ENCODE peak calls at places on chromosomes 13 and 19, in seven cellular contexts. K, R, H, D, W, Q and O are unnamed samples.
A peak's percentile ranks its signal among the peaks of the same experiment; 100 is the strongest.

GRCh38 chr13:50692396-50692915 is 151.0 kb downstream of the DLEU7 start:
- DNase-seq in K (no peak), R (no peak), H (no peak), D (no peak), W (no peak), Q (no peak), O (no peak)

GRCh38 chr19:30682576-30683536 is 310.7 kb downstream of the ZNF536 start:
- DNase-seq in K (peak; percentile 58), R (peak; percentile 73), H (peak; percentile 83), D (peak; percentile 76), W (peak; percentile 86), Q (peak; percentile 84), O (peak; percentile 22)

GRCh38 chr13:107104631-107105030 is 536.7 kb upstream of the ARGLU1 start:
- DNase-seq in K (no peak), R (no peak), H (no peak), D (no peak), W (no peak), Q (no peak), O (no peak)

GRCh38 chr13:46679369-46680180 is 117.4 kb downstream of the ESD start:
- DNase-seq in K (no peak), R (peak; percentile 58), H (peak; percentile 46), D (no peak), W (peak; percentile 94), Q (no peak), O (no peak)

GRCh38 chr13:49821216-49821820 is 28.8 kb upstream of the KPNA3 start:
- DNase-seq in K (no peak), R (no peak), H (no peak), D (no peak), W (peak; percentile 28), Q (no peak), O (no peak)

GRCh38 chr13:32142956-32143375 is 111.4 kb downstream of the FRY start:
- DNase-seq in K (no peak), R (no peak), H (no peak), D (no peak), W (no peak), Q (no peak), O (no peak)

GRCh38 chr19:43784251-43784980 is 3.6 kb upstream of the KCNN4 start:
- DNase-seq in K (no peak), R (no peak), H (peak; percentile 66), D (peak; percentile 71), W (no peak), Q (peak; percentile 92), O (no peak)

GRCh38 chr19:51018745-51019543 is 565 bp downstream of the KLK10 start:
- DNase-seq in K (no peak), R (no peak), H (no peak), D (no peak), W (no peak), Q (peak; percentile 42), O (no peak)

GRCh38 chr13:113916330-113916815 is 52.5 kb upstream of the GAS6 start:
- DNase-seq in K (no peak), R (no peak), H (peak; percentile 26), D (no peak), W (no peak), Q (peak; percentile 29), O (peak; percentile 58)

GRCh38 chr19:45515807-45516401 is 8.6 kb downstream of the VASP start:
- DNase-seq in K (no peak), R (peak; percentile 10), H (no peak), D (peak; percentile 80), W (no peak), Q (no peak), O (no peak)

GRCh38 chr19:2723345-2723715 is 2.2 kb upstream of the DIRAS1 start:
- DNase-seq in K (no peak), R (no peak), H (no peak), D (no peak), W (no peak), Q (no peak), O (no peak)

GRCh38 chr13:46146898-46147297 is 35.1 kb downstream of the LCP1 start:
- DNase-seq in K (no peak), R (no peak), H (no peak), D (no peak), W (peak; percentile 67), Q (peak; percentile 27), O (no peak)

GRCh38 chr19:29263305-29264080 is 50.5 kb upstream of the UQCRFS1 start:
- DNase-seq in K (no peak), R (peak; percentile 27), H (peak; percentile 8), D (peak; percentile 53), W (peak; percentile 45), Q (peak; percentile 16), O (no peak)

GRCh38 chr19:5147074-5147970 is 178.4 kb downstream of the KDM4B start:
- DNase-seq in K (peak; percentile 7), R (no peak), H (no peak), D (peak; percentile 12), W (no peak), Q (no peak), O (no peak)

GRCh38 chr13:42484396-42484795 is 89.6 kb upstream of the TNFSF11 start:
- DNase-seq in K (no peak), R (no peak), H (no peak), D (no peak), W (no peak), Q (peak; percentile 28), O (no peak)

GRCh38 chr19:5691930-5692784 is 2.1 kb downstream of the RPL36 start:
- DNase-seq in K (no peak), R (no peak), H (no peak), D (no peak), W (no peak), Q (no peak), O (no peak)

GRCh38 chr13:113184568-113185440 is 23.7 kb downstream of the PCID2 start:
- DNase-seq in K (no peak), R (no peak), H (no peak), D (no peak), W (no peak), Q (no peak), O (no peak)

GRCh38 chr19:18109731-18110671 is 12.4 kb downstream of the MAST3 start:
- DNase-seq in K (peak; percentile 28), R (peak; percentile 65), H (no peak), D (peak; percentile 85), W (no peak), Q (no peak), O (no peak)

GRCh38 chr13:28131646-28132045 is 6.7 kb upstream of the PAN3 start:
- DNase-seq in K (no peak), R (no peak), H (no peak), D (no peak), W (no peak), Q (no peak), O (no peak)

GRCh38 chr19:50922316-50922853 is 11.2 kb upstream of the KLK4 start:
- DNase-seq in K (peak; percentile 43), R (peak; percentile 84), H (peak; percentile 57), D (peak; percentile 79), W (peak; percentile 88), Q (peak; percentile 84), O (no peak)

GRCh38 chr19:49020342-49020741 is 3.5 kb upstream of the LHB start:
- DNase-seq in K (no peak), R (no peak), H (no peak), D (no peak), W (no peak), Q (no peak), O (no peak)

GRCh38 chr13:113442985-113443362 is 10.3 kb downstream of the ADPRHL1 start:
- DNase-seq in K (no peak), R (no peak), H (no peak), D (no peak), W (no peak), Q (no peak), O (no peak)

GRCh38 chr19:51458051-51458645 is at the start of gene SIGLEC8:
- DNase-seq in K (no peak), R (no peak), H (no peak), D (no peak), W (no peak), Q (no peak), O (no peak)

GRCh38 chr13:111502957-111503356 is 182.5 kb downstream of the TEX29 start:
- DNase-seq in K (no peak), R (no peak), H (no peak), D (no peak), W (no peak), Q (no peak), O (no peak)

GRCh38 chr13:112740502-112741131 is 50.8 kb downstream of the ATP11A start:
- DNase-seq in K (no peak), R (no peak), H (peak; percentile 14), D (peak; percentile 52), W (peak; percentile 61), Q (no peak), O (no peak)

GRCh38 chr19:58519355-58520256 is at the start of gene ZBTB45:
- DNase-seq in K (peak; percentile 90), R (peak; percentile 83), H (peak; percentile 95), D (peak; percentile 94), W (peak; percentile 98), Q (peak; percentile 88), O (peak; percentile 84)

GRCh38 chr13:21868823-21869222 is 197.9 kb downstream of the FGF9 start:
- DNase-seq in K (no peak), R (no peak), H (no peak), D (no peak), W (no peak), Q (no peak), O (no peak)

GRCh38 chr19:4694211-4694987 is 24.3 kb upstream of the MYDGF start:
- DNase-seq in K (peak; percentile 31), R (no peak), H (peak; percentile 85), D (no peak), W (peak; percentile 88), Q (peak; percentile 99), O (peak; percentile 99)

GRCh38 chr19:2791876-2792275 is 6.6 kb downstream of the THOP1 start:
- DNase-seq in K (no peak), R (no peak), H (no peak), D (no peak), W (no peak), Q (no peak), O (no peak)

GRCh38 chr13:24627864-24628418 is 52.3 kb upstream of the ATP12A start:
- DNase-seq in K (no peak), R (no peak), H (no peak), D (no peak), W (peak; percentile 21), Q (no peak), O (no peak)

GRCh38 chr19:34181111-34181864 is 9.0 kb downstream of the LSM14A start:
- DNase-seq in K (no peak), R (no peak), H (no peak), D (no peak), W (no peak), Q (no peak), O (no peak)